ENCODE peak calls at places on chromosomes 16 and 17, in six cellular contexts. M is HCT116, Z is esophagus muscularis mucosa, I is spleen, J is vagina, E is transverse colon. C is an unnamed sample.

GRCh38 chr17:40177275-40177874 is at the start of gene RAPGEFL1:
- DNase-seq in Z (peak; percentile 94), I (peak; percentile 93), J (no peak), E (peak; percentile 91), M (no peak), C (peak; percentile 85)

GRCh38 chr16:53817117-53817516 is 113.2 kb downstream of the FTO start:
- DNase-seq in E (no peak), M (peak; percentile 37), I (no peak), J (no peak), Z (no peak), C (no peak)

GRCh38 chr17:78185981-78186688 is 717 bp downstream of the TK1 start:
- DNase-seq in E (peak; percentile 74), I (no peak), Z (no peak), J (no peak), M (no peak), C (no peak)

GRCh38 chr17:31048780-31049179 is 46.0 kb upstream of the NF1 start:
- DNase-seq in M (no peak), E (no peak), J (no peak), I (no peak), Z (no peak), C (no peak)

GRCh38 chr17:82170412-82170961 is 42.2 kb downstream of the CCDC57 start:
- DNase-seq in M (no peak), J (no peak), E (no peak), I (no peak), Z (no peak), C (no peak)

GRCh38 chr16:50861926-50862325 is 120.0 kb downstream of the CYLD start:
- DNase-seq in Z (no peak), M (peak; percentile 46), J (peak; percentile 3), I (no peak), E (no peak), C (no peak)

GRCh38 chr17:47262586-47262985 is 9.0 kb downstream of the ITGB3 start:
- DNase-seq in E (no peak), J (no peak), I (no peak), M (no peak), Z (no peak), C (no peak)

GRCh38 chr17:41354538-41354937 is 3.9 kb upstream of the KRT33A start:
- DNase-seq in E (no peak), I (no peak), J (no peak), M (no peak), Z (no peak), C (no peak)

GRCh38 chr17:373616-374225 is 21.1 kb upstream of the RPH3AL start:
- DNase-seq in E (no peak), J (no peak), Z (no peak), I (peak; percentile 10), M (no peak), C (no peak)

GRCh38 chr16:30715777-30716445 is 16.9 kb downstream of the SRCAP start:
- DNase-seq in I (peak; percentile 51), Z (no peak), E (no peak), M (no peak), J (no peak), C (peak; percentile 31)

GRCh38 chr16:48575471-48576050 is 34.4 kb downstream of the N4BP1 start:
- DNase-seq in M (no peak), I (no peak), Z (no peak), J (no peak), E (no peak), C (no peak)

GRCh38 chr17:42937712-42938596 is 26.3 kb downstream of the AARSD1 start:
- DNase-seq in J (no peak), I (no peak), Z (no peak), E (peak; percentile 29), M (peak; percentile 51), C (no peak)

GRCh38 chr16:66508914-66509496 is 40.9 kb downstream of the TK2 start:
- DNase-seq in I (peak; percentile 60), Z (no peak), J (no peak), M (no peak), E (no peak), C (no peak)

GRCh38 chr16:72055911-72056310 is 1.6 kb downstream of the HP start:
- DNase-seq in I (no peak), E (no peak), J (no peak), M (no peak), Z (no peak), C (no peak)

GRCh38 chr16:50209548-50210265 is 56.6 kb downstream of the TENT4B start:
- DNase-seq in M (no peak), Z (no peak), E (peak; percentile 35), J (no peak), I (no peak), C (no peak)

GRCh38 chr16:74192281-74192680 is 104.3 kb upstream of the PSMD7 start:
- DNase-seq in I (no peak), Z (peak; percentile 80), E (no peak), M (no peak), J (no peak), C (no peak)

GRCh38 chr17:37406635-37407455 is at the start of the genes ACACA and TADA2A:
- DNase-seq in I (peak; percentile 95), J (no peak), M (peak; percentile 60), E (peak; percentile 85), Z (peak; percentile 94), C (peak; percentile 93)

DNA sequence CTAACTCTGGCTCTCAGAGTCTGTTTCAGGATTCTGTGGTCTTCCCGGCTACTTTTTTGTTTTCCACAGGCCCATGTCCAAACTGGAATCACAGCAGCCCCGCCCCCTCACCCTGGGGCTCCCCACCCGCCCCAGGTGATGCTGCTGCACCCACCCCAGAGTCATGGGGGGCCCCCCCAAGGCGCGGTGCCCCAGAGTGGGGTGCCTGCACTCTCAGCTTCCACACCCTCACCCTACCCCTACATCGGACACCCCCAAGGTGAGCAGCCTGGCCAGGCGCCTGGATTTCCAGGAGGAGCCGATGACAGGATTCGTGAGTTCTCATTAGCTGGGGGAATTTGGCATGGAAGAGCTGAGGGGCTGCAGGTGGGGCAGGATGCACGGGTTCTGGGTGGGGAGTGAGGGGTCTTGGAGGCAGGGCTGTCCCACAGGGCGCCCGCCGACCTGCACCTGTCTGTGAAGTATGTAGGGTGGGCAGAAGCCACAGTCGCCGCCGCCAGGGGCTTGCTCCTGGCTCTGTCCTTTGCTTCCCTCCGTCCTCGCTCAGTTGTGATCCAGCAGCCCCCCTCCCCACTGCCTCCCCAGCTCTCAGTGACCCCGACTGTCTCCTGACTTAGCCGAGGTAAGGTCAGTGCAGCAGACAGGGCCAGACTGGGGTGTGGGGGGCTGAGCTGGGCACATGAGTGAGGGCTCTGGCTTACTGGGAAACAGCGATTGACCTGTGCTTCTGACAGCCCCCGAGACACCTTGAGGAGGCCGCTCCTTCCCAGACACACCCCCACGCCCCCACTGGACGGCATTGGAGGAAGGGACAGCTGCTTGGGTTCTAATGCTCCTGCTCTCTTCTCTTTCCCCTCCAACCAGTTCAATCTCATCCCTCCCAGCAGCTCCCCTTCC is 10.0 kb downstream of the TUFM start:
- DNase-seq in M (no peak), J (no peak), I (no peak), Z (no peak), E (no peak), C (no peak)
- TF ChIP-seq POLR2A in M (no peak), J (no peak), I (no peak), Z (no peak), E (no peak), C (peak; percentile 30)

DNA sequence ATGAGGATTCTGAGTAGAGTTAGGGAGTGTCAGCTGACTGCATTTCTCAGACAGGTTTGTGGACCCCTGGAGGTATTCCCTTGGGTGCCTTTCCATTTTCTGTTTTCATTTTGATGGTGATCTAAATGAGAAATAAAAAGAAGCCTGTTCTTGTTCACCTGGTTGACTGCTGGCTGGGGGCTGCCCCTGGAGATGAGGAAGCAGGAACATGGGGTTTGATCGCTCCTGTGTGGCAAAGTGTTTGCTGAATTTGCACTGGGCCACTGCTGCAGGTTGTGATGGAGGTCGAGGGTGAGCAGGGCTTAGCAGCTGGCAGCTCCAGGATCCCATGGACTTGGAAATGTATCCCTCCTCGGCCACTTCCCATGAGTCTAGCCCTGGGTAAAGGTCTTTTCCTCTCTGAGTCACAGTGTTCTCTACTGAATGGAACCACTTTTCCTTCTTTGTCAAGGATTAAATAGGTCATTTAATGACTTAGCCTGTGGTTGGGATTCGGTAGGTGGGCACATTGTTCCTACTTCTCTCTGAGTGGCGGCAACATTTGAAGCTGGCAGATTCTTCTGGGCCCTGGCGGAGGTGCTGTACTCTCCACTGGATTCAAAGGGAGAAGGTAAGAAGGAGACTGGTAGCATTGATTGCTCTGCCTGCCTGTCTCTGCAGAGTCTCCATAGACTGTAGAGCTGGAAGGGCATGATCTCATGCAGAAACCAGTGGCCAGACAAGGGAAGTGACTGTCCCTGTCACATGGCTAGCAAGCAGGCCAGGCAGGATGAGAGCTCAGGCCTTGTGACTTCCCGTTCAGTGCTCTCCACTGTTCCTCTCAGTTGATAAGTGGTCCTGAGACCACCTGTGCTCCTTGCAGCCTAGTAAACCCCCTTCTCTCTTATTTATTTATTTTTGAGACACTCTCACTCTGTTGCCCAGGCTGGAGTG is 17.9 kb downstream of the SNX29 start:
- DNase-seq in M (no peak), I (peak; percentile 78), J (no peak), Z (no peak), E (peak; percentile 19), C (no peak)
- TF ChIP-seq POLR2AphosphoS5 in M (no peak), I (no peak), J (no peak), Z (no peak), E (no peak), C (no peak)

GRCh38 chr17:64477849-64478248 is 19.0 kb downstream of the POLG2 start:
- DNase-seq in E (no peak), M (no peak), I (no peak), Z (no peak), J (no peak), C (no peak)

GRCh38 chr17:64471440-64471839 is 22.5 kb downstream of the MILR1 start:
- DNase-seq in E (no peak), I (no peak), Z (no peak), M (no peak), J (no peak), C (no peak)

GRCh38 chr17:64470676-64471075 is 21.8 kb downstream of the MILR1 start:
- DNase-seq in M (no peak), E (no peak), Z (no peak), J (no peak), I (no peak), C (no peak)

DNA sequence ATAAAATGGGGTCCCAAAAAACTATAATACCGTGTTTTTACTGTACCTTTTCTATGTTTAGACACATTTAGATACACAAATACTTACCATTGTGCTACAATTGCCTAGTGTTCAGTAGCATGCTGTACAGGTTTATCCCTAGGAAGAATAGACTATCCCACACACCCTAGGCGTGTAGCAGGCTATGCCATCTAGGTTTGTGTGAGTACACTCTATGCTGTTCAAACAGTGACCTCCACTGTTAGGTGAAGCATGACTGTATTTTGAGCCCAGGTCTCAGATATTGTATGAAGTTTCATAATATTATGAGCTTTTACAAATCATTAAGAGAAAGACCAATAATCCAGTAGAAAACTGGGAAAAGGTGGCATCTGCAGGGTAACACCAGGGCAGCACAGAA is 23.6 kb downstream of the MILR1 start:
- DNase-seq in I (no peak), M (no peak), J (no peak), Z (no peak), E (no peak), C (no peak)
- TF ChIP-seq POLR2A in I (no peak), M (no peak), J (no peak), Z (no peak), E (no peak), C (no peak)

DNA sequence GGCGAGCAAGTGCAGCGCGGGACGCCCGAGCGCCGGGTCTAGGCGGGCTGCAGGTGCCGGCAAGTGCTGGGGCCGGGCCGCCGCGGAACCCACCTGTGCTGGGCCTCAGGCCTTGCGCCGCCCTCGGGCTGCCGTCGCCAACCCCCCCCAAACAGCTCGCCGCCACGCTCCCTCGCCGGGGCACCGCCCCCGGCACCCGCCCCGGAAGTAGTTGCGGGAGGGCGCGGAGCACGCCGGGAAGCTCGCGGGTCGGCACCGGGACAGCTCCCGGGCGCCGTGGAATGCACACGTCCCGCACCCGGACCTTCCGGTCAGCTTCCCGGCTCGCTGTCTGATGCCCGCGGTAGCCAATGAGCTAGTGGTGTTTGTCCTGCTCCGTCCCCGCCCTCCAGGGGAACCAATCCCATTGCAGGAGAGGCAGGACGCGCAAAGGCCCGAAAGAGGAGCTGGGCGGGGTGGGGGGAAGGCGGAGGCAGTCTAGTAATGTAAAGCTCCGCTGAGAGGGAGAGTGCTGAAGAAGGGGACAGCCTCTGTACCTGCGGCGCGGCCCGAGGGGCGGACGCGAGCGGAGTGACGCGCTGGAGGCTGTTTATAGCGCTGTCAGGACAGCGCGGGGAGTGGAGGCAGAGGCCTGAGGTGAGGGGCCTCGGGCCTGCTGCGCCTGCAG is at the start of the genes ANKS3 and DNAAF8:
- DNase-seq in J (no peak), E (peak; percentile 96), M (peak; percentile 92), Z (peak; percentile 98), I (peak; percentile 96), C (peak; percentile 86)
- TF ChIP-seq POLR2AphosphoS5 in J (peak; percentile 72), E (peak; percentile 49), M (peak; percentile 71), Z (peak; percentile 69), I (peak; percentile 90), C (peak; percentile 21)